ENCODE peak calls at places on chromosome 10, in five cellular contexts. N, L, O, R and Y are unnamed samples.

GRCh38 chr10:97222346-97222961 is 36.7 kb upstream of the SLIT1 start:
- DNase-seq in L (no peak), O (no peak), N (no peak), R (no peak), Y (no peak)

GRCh38 chr10:109914966-109915365 is 8.3 kb downstream of the XPNPEP1 start:
- DNase-seq in O (no peak), L (peak; percentile 80), R (no peak), N (no peak), Y (no peak)

GRCh38 chr10:53601260-53601875 is 828.8 kb upstream of the MBL2 start:
- DNase-seq in R (no peak), L (peak; percentile 3), N (no peak), O (no peak), Y (no peak)

GRCh38 chr10:31426425-31426824 is 107.4 kb downstream of the ZEB1 start:
- DNase-seq in R (no peak), L (no peak), N (no peak), O (no peak), Y (no peak)

GRCh38 chr10:4691776-4692175 is 134.2 kb upstream of the AKR1E2 start:
- DNase-seq in L (no peak), R (no peak), O (no peak), N (no peak), Y (no peak)

GRCh38 chr10:86536294-86536861 is 14.8 kb upstream of the WAPL start:
- DNase-seq in R (no peak), N (no peak), O (peak; percentile 44), L (no peak), Y (no peak)

GRCh38 chr10:62266611-62267010 is 2.0 kb downstream of the RTKN2 start:
- DNase-seq in R (no peak), L (no peak), N (no peak), O (no peak), Y (no peak)

GRCh38 chr10:31028076-31028475 is 3.6 kb downstream of the ZNF438 start:
- DNase-seq in R (no peak), L (no peak), N (no peak), O (no peak), Y (no peak)

GRCh38 chr10:9625266-9625776 is 1392.4 kb upstream of the CELF2 start:
- DNase-seq in L (no peak), N (no peak), O (no peak), R (no peak), Y (no peak)

GRCh38 chr10:21950566-21950965 is 53.0 kb downstream of the DNAJC1 start:
- DNase-seq in N (no peak), O (no peak), L (no peak), R (no peak), Y (no peak)
- TF ChIP-seq POLR2AphosphoS5 in N (no peak), O (no peak), L (no peak), R (peak; percentile 28), Y (no peak)

DNA sequence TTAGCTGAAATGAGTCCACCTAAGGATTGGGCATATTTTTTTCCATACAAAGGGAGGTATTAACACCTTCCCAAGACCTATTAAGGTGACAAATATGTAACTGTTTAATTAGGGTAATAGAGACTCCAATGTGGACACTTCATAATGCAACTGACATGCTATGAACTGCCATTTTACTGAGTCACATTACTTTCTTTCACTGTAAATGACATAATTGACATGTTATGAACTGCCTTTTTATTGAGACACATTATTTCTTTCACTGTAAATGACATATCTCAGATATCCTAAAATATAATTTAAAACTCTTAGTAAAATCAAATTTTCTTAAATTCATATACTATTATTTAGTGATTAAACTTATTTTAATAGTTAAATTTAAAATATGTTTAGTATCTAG is 528.8 kb upstream of the PCDH15 start:
- DNase-seq in R (no peak), O (no peak), L (no peak), N (no peak), Y (no peak)
- TF ChIP-seq POLR2AphosphoS5 in R (no peak), O (no peak), L (no peak), N (no peak), Y (no peak)

DNA sequence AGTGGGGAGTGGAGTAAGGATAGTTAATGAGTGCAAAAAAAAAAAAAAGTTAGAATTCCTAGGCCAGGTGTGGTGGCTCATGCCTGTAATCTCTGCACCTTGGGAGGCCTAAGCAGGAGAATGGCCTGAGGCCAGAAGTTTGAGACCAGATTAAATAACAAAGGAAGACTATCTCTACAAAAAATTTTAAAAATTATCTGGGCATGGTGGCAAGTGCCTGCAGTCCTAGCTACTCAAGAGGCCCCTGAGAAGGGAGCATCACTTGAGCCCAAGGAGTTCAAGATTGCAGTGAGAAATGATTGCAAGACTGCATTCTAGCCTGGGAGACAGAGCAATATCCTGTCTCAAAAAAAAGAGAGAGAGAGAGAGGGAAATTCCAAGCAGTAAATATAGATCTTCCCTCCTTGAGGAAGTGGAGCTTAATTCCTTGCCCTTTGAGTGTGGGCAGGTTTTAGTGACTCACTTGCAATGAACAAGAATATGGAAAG is 19.5 kb upstream of the CSTF2T start:
- DNase-seq in N (no peak), L (no peak), R (no peak), O (no peak), Y (no peak)
- TF ChIP-seq POLR2AphosphoS5 in N (no peak), L (no peak), R (peak; percentile 15), O (no peak), Y (no peak)

DNA sequence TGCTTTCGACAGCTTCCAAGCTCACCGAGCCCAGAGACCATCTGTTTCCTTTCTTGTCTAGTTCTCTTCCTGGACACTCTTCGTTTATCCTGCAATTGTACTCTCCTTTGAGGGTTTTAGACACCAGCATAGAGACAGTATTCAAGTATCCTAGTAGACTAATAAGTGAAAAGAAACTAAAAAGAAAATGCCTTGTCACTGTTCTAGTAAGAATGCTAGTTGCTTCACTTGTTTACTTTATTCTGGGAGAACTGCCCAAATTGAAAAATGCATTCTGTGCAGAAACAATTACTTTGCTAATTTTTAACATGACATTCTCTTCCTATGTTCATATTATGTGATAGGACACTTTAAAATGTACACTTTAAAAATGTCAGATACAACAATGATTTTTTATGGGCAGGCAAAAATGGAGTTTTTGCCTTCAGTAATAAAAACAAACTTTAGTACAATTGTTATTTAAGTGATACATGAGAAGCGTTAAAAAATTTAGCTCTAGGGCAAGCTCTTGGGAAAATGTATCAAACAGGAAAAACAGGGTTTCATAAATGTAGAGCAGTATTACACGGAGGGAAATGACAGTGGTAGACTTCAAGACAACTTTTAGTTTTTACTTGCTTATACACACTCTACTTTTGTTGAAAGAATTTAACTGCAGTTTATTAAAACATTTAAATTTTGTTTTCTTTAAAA is 1.3 kb downstream of the FHIP2A start:
- DNase-seq in R (no peak), N (no peak), L (no peak), O (no peak), Y (no peak)
- TF ChIP-seq POLR2AphosphoS5 in R (no peak), N (no peak), L (no peak), O (no peak), Y (peak; percentile 30)

GRCh38 chr10:92756233-92757065 is 66.7 kb downstream of the HHEX start:
- DNase-seq in N (peak; percentile 33), O (peak; percentile 33), L (peak; percentile 45), R (no peak), Y (no peak)
- TF ChIP-seq POLR2AphosphoS5 in N (peak; percentile 30), O (no peak), L (peak; percentile 38), R (no peak), Y (peak; percentile 55)

GRCh38 chr10:92689663-92690210 is at the start of gene HHEX:
- DNase-seq in N (peak; percentile 55), O (peak; percentile 57), L (peak; percentile 64), R (peak; percentile 72), Y (no peak)

GRCh38 chr10:92691042-92691590 is 1.4 kb downstream of the HHEX start:
- DNase-seq in N (no peak), R (no peak), O (no peak), L (peak; percentile 51), Y (no peak)

GRCh38 chr10:92688927-92689662 is 660 bp upstream of the HHEX start:
- DNase-seq in R (peak; percentile 43), O (no peak), N (no peak), L (peak; percentile 38), Y (no peak)

GRCh38 chr10:92691591-92692084 is 1.9 kb downstream of the HHEX start:
- DNase-seq in L (peak; percentile 32), N (no peak), O (no peak), R (peak; percentile 33), Y (no peak)

GRCh38 chr10:92690211-92691041 is 671 bp downstream of the HHEX start:
- DNase-seq in N (no peak), R (peak; percentile 67), L (peak; percentile 55), O (no peak), Y (no peak)
- TF ChIP-seq POLR2AphosphoS5 in N (no peak), R (peak; percentile 9), L (peak; percentile 64), O (no peak), Y (peak; percentile 70)

GRCh38 chr10:22481106-22481505 is 135.8 kb downstream of the SPAG6 start:
- DNase-seq in L (no peak), R (no peak), O (no peak), N (no peak), Y (no peak)
- TF ChIP-seq POLR2AphosphoS5 in L (no peak), R (no peak), O (no peak), N (no peak), Y (no peak)

GRCh38 chr10:83346216-83346910 is 792.9 kb upstream of the GHITM start:
- DNase-seq in N (no peak), R (no peak), L (no peak), O (no peak), Y (no peak)

GRCh38 chr10:83343676-83344075 is 795.6 kb upstream of the GHITM start:
- DNase-seq in R (no peak), N (no peak), L (no peak), O (no peak), Y (no peak)
- TF ChIP-seq POLR2AphosphoS5 in R (no peak), N (no peak), L (no peak), O (no peak), Y (no peak)